ENCODE peak calls at places on chromosomes 1 and 21, in nine cellular contexts. Q is NCI-H1105 treated with DMSO at 0.1 percent for 48 hours; F is GM23338; N is fibroblast of pulmonary artery; O is CD8-positive, alpha-beta memory T cell; G is PC-9; V is AG09309; P is HS-5; A is astrocyte of the cerebellum. M is an unnamed sample.

GRCh38 chr1:210235363-210236053 is 2.9 kb downstream of the SERTAD4 start:
- DNase-seq in Q (no peak), F (no peak), N (no peak), O (no peak), G (no peak), V (no peak), P (no peak), A (no peak), M (no peak)

GRCh38 chr21:38850277-38850951 is 44.7 kb downstream of the ETS2 start:
- DNase-seq in Q (no peak), F (no peak), N (no peak), O (no peak), G (no peak), V (no peak), P (no peak), A (no peak), M (no peak)

GRCh38 chr1:41350055-41350378 is 11.2 kb upstream of the FOXO6 start:
- DNase-seq in Q (no peak), F (no peak), N (no peak), O (no peak), G (no peak), V (no peak), P (no peak), A (no peak), M (no peak)

GRCh38 chr1:30639881-30640452 is 83.4 kb downstream of the MATN1 start:
- DNase-seq in Q (peak; percentile 52), F (no peak), N (no peak), O (no peak), G (no peak), V (no peak), P (no peak), A (no peak), M (no peak)

GRCh38 chr1:244896550-244896949 is 32.2 kb upstream of the HNRNPU start:
- DNase-seq in Q (no peak), F (no peak), N (peak; percentile 73), O (no peak), G (no peak), V (peak; percentile 44), P (peak; percentile 36), A (no peak), M (no peak)

GRCh38 chr1:32899586-32900296 is 1.4 kb downstream of the TMEM54 start:
- DNase-seq in Q (no peak), F (no peak), N (no peak), O (no peak), G (no peak), V (no peak), P (no peak), A (no peak), M (no peak)

GRCh38 chr1:161367684-161368398 is at the start of gene CFAP126:
- DNase-seq in Q (peak; percentile 86), F (peak; percentile 91), N (peak; percentile 87), O (peak; percentile 83), G (peak; percentile 58), V (peak; percentile 35), P (peak; percentile 36), A (peak; percentile 62), M (peak; percentile 54)

GRCh38 chr1:92484472-92485373 is 2.0 kb downstream of the GFI1 start:
- DNase-seq in Q (peak; percentile 62), F (peak; percentile 64), N (no peak), O (peak; percentile 79), G (peak; percentile 29), V (no peak), P (no peak), A (no peak), M (no peak)

GRCh38 chr1:75797273-75797588 is 549 bp downstream of the MSH4 start:
- DNase-seq in Q (no peak), F (no peak), N (no peak), O (no peak), G (no peak), V (no peak), P (no peak), A (no peak), M (no peak)

GRCh38 chr1:16351449-16351993 is 759 bp downstream of the FBXO42 start:
- DNase-seq in Q (peak; percentile 29), F (peak; percentile 16), N (peak; percentile 42), O (no peak), G (no peak), V (no peak), P (no peak), A (no peak), M (no peak)

GRCh38 chr1:156870734-156871133 is 10.1 kb downstream of the NTRK1 start:
- DNase-seq in Q (no peak), F (no peak), N (peak; percentile 61), O (no peak), G (peak; percentile 31), V (peak; percentile 71), P (peak; percentile 84), A (peak; percentile 38), M (peak; percentile 83)

GRCh38 chr21:44332965-44333364 is 6.2 kb downstream of the CFAP410 start:
- DNase-seq in Q (no peak), F (no peak), N (no peak), O (no peak), G (no peak), V (no peak), P (no peak), A (no peak), M (no peak)

GRCh38 chr21:38853421-38853919 is 47.7 kb downstream of the ETS2 start:
- DNase-seq in Q (no peak), F (no peak), N (peak; percentile 95), O (no peak), G (peak; percentile 87), V (peak; percentile 44), P (peak; percentile 91), A (peak; percentile 89), M (peak; percentile 98)

GRCh38 chr1:242043165-242043564 is 44.3 kb upstream of the MAP1LC3C start:
- DNase-seq in Q (no peak), F (no peak), N (no peak), O (no peak), G (no peak), V (no peak), P (no peak), A (no peak), M (no peak)

GRCh38 chr1:202249846-202250245 is 56.2 kb downstream of the LGR6 start:
- DNase-seq in Q (no peak), F (no peak), N (peak; percentile 14), O (no peak), G (no peak), V (no peak), P (no peak), A (peak; percentile 76), M (no peak)

GRCh38 chr1:3983181-3983580 is 83.1 kb upstream of the C1orf174 start:
- DNase-seq in Q (no peak), F (no peak), N (no peak), O (no peak), G (no peak), V (no peak), P (no peak), A (no peak), M (no peak)

GRCh38 chr1:226121587-226122400 is 59.3 kb downstream of the H3-3A start:
- DNase-seq in Q (peak; percentile 47), F (peak; percentile 90), N (no peak), O (peak; percentile 85), G (peak; percentile 85), V (no peak), P (no peak), A (no peak), M (no peak)

GRCh38 chr1:212574732-212575131 is 33.8 kb upstream of the ATF3 start:
- DNase-seq in Q (no peak), F (no peak), N (no peak), O (no peak), G (no peak), V (no peak), P (no peak), A (no peak), M (no peak)

GRCh38 chr1:119714583-119714982 is 2.8 kb downstream of the PHGDH start:
- DNase-seq in Q (no peak), F (peak; percentile 38), N (peak; percentile 36), O (no peak), G (no peak), V (no peak), P (no peak), A (no peak), M (no peak)

GRCh38 chr1:221154932-221155331 is 275.7 kb downstream of the HLX start:
- DNase-seq in Q (no peak), F (no peak), N (peak; percentile 24), O (no peak), G (no peak), V (no peak), P (no peak), A (no peak), M (no peak)

GRCh38 chr1:153742411-153743142 is 14.7 kb downstream of the INTS3 start:
- DNase-seq in Q (no peak), F (no peak), N (peak; percentile 47), O (no peak), G (no peak), V (peak; percentile 50), P (no peak), A (no peak), M (peak; percentile 45)

GRCh38 chr1:155940531-155940992 is 876 bp upstream of the RXFP4 start:
- DNase-seq in Q (no peak), F (no peak), N (peak; percentile 73), O (no peak), G (peak; percentile 56), V (no peak), P (no peak), A (peak; percentile 6), M (no peak)

GRCh38 chr1:103267271-103267670 is 158.9 kb upstream of the COL11A1 start:
- DNase-seq in Q (no peak), F (no peak), N (no peak), O (no peak), G (no peak), V (no peak), P (no peak), A (no peak), M (no peak)

GRCh38 chr1:211632117-211632807 is 43.2 kb downstream of the NEK2 start:
- DNase-seq in Q (no peak), F (no peak), N (no peak), O (no peak), G (no peak), V (no peak), P (no peak), A (no peak), M (no peak)

GRCh38 chr21:41536076-41536826 is 28.3 kb upstream of the TMPRSS2 start:
- DNase-seq in Q (no peak), F (no peak), N (no peak), O (no peak), G (peak; percentile 87), V (no peak), P (no peak), A (no peak), M (peak; percentile 17)

GRCh38 chr1:173270243-173270642 is 63.1 kb upstream of the TNFSF4 start:
- DNase-seq in Q (no peak), F (no peak), N (no peak), O (no peak), G (no peak), V (no peak), P (no peak), A (no peak), M (no peak)

M was measured in foreskin keratinocyte.